ENCODE peak calls at places on chromosomes 2 and 18, in six cellular contexts. W, Y, I, U, K and Z are unnamed samples.

GRCh38 chr2:174286172-174286571 is 37.8 kb upstream of the OLA1 start:
- DNase-seq in K (no peak), I (no peak), U (no peak), W (no peak), Y (no peak), Z (no peak)

GRCh38 chr18:77590928-77591327 is 341.3 kb downstream of the GALR1 start:
- DNase-seq in Y (no peak), I (no peak), K (no peak), U (no peak), W (no peak), Z (no peak)

GRCh38 chr2:40820319-40820718 is 368.4 kb upstream of the SLC8A1 start:
- DNase-seq in U (no peak), W (no peak), K (no peak), I (no peak), Y (no peak), Z (no peak)

GRCh38 chr18:76323891-76324290 is 171.2 kb downstream of the ZNF516 start:
- DNase-seq in U (no peak), W (no peak), Y (no peak), I (no peak), K (no peak), Z (no peak)

GRCh38 chr2:224838335-224838734 is 122.2 kb upstream of the CCDC195 start:
- DNase-seq in I (no peak), K (no peak), W (peak), U (no peak), Y (no peak), Z (peak)

GRCh38 chr18:36711813-36712444 is 116.9 kb downstream of the TPGS2 start:
- DNase-seq in I (no peak), U (no peak), W (peak), K (no peak), Y (no peak), Z (peak)

GRCh38 chr2:226427538-226428307 is 371.9 kb downstream of the IRS1 start:
- DNase-seq in Y (no peak), K (peak), W (peak), I (no peak), U (no peak), Z (peak)

GRCh38 chr2:226738191-226738820 is 61.3 kb downstream of the IRS1 start:
- DNase-seq in I (no peak), W (no peak), K (no peak), U (peak), Y (no peak), Z (no peak)

GRCh38 chr2:99421469-99421868 is 68.3 kb downstream of the REV1 start:
- DNase-seq in K (no peak), Y (no peak), U (no peak), I (no peak), W (peak), Z (no peak)

GRCh38 chr2:216827073-216827725 is 32.7 kb downstream of the TNP1 start:
- DNase-seq in U (no peak), I (no peak), Y (no peak), W (no peak), K (no peak), Z (no peak)

GRCh38 chr2:240460781-240461431 is 25.4 kb downstream of the GPC1 start:
- DNase-seq in U (no peak), W (no peak), Y (no peak), I (no peak), K (no peak), Z (no peak)

GRCh38 chr2:9844036-9844483 is 786 bp downstream of the TAF1B start:
- DNase-seq in W (peak), U (peak), I (no peak), K (no peak), Y (no peak), Z (no peak)

GRCh38 chr18:32353257-32353656 is 117.4 kb downstream of the GAREM1 start:
- DNase-seq in K (no peak), U (no peak), W (no peak), Y (no peak), I (no peak), Z (no peak)

GRCh38 chr2:74740395-74741075 is 86.5 kb downstream of the SEMA4F start:
- DNase-seq in Y (no peak), I (no peak), K (peak), U (no peak), W (peak), Z (peak)

GRCh38 chr2:224347181-224348051 is 54.5 kb downstream of the FAM124B start:
- DNase-seq in K (no peak), I (no peak), W (no peak), U (no peak), Y (no peak), Z (no peak)

GRCh38 chr2:196987654-196988364 is 61.3 kb upstream of the PGAP1 start:
- DNase-seq in Y (no peak), K (peak), I (peak), U (peak), W (peak), Z (peak)

GRCh38 chr2:46315103-46315890 is 18.1 kb downstream of the EPAS1 start:
- DNase-seq in Y (no peak), K (peak), I (no peak), W (peak), U (no peak), Z (peak)

GRCh38 chr2:96264656-96265348 is 995 bp downstream of the TMEM127 start:
- DNase-seq in Y (peak), I (peak), K (no peak), W (peak), U (peak), Z (no peak)

GRCh38 chr2:231391981-231392380 is 3.5 kb upstream of the B3GNT7 start:
- DNase-seq in W (no peak), Y (no peak), I (no peak), K (no peak), U (no peak), Z (no peak)

GRCh38 chr2:53452957-53453748 is 314.5 kb upstream of the CHAC2 start:
- DNase-seq in U (no peak), W (no peak), I (peak), K (no peak), Y (no peak), Z (no peak)

GRCh38 chr18:5543854-5544389 is at the start of gene EPB41L3:
- DNase-seq in U (peak), K (no peak), W (peak), I (peak), Y (no peak), Z (no peak)

GRCh38 chr18:73528066-73528465 is 619.6 kb downstream of the FBXO15 start:
- DNase-seq in W (no peak), K (no peak), Y (no peak), U (no peak), I (no peak), Z (no peak)

GRCh38 chr18:9914584-9915290 is 921 bp downstream of the VAPA start:
- DNase-seq in W (peak), K (no peak), I (peak), Y (peak), U (peak), Z (no peak)

GRCh38 chr2:12008425-12009061 is 262.1 kb downstream of the LPIN1 start:
- DNase-seq in U (no peak), W (peak), K (no peak), I (no peak), Y (no peak), Z (no peak)

GRCh38 chr2:130728549-130729310 is at the start of gene GPR148:
- DNase-seq in U (no peak), W (no peak), K (no peak), I (no peak), Y (peak), Z (no peak)

GRCh38 chr2:241994556-241995213 is 125.2 kb downstream of the RTP5 start:
- DNase-seq in U (no peak), I (no peak), W (no peak), Y (no peak), K (no peak), Z (no peak)

GRCh38 chr18:25814841-25815458 is 275.5 kb downstream of the SS18 start:
- DNase-seq in Y (no peak), I (no peak), K (no peak), U (no peak), W (no peak), Z (no peak)

GRCh38 chr2:208222351-208222750 is 32.5 kb downstream of the IDH1 start:
- DNase-seq in K (no peak), Y (no peak), W (peak), U (no peak), I (no peak), Z (peak)

GRCh38 chr2:17538844-17539554 is 1.5 kb upstream of the VSNL1 start:
- DNase-seq in Y (no peak), W (peak), K (no peak), I (peak), U (peak), Z (no peak)

GRCh38 chr18:55489742-55490055 is 98.3 kb downstream of the TCF4 start:
- DNase-seq in K (no peak), Y (peak), U (no peak), I (no peak), W (no peak), Z (no peak)

GRCh38 chr18:33210575-33211189 is 229.8 kb downstream of the CCDC178 start:
- DNase-seq in W (peak), K (no peak), U (peak), I (peak), Y (no peak), Z (no peak)

GRCh38 chr2:86249843-86250402 is 50.7 kb downstream of the MRPL35 start:
- DNase-seq in U (no peak), W (peak), Y (no peak), I (no peak), K (no peak), Z (peak)

GRCh38 chr18:11981633-11982366 is 493 bp downstream of the IMPA2 start:
- DNase-seq in W (no peak), Y (peak), U (peak), I (peak), K (no peak), Z (no peak)

GRCh38 chr2:26637811-26638310 is 3.3 kb downstream of the CIB4 start:
- DNase-seq in I (no peak), Y (no peak), W (no peak), U (no peak), K (no peak), Z (no peak)

GRCh38 chr2:23594079-23594494 is 209.1 kb downstream of the KLHL29 start:
- DNase-seq in W (no peak), K (no peak), U (no peak), I (no peak), Y (no peak), Z (no peak)

GRCh38 chr2:150046211-150046610 is 441.3 kb downstream of the RND3 start:
- DNase-seq in U (no peak), W (peak), K (no peak), I (no peak), Y (no peak), Z (no peak)
- H3K4me3 ChIP-seq in U (no peak), W (no peak), K (no peak), I (no peak), Y (no peak), Z (peak)

DNA sequence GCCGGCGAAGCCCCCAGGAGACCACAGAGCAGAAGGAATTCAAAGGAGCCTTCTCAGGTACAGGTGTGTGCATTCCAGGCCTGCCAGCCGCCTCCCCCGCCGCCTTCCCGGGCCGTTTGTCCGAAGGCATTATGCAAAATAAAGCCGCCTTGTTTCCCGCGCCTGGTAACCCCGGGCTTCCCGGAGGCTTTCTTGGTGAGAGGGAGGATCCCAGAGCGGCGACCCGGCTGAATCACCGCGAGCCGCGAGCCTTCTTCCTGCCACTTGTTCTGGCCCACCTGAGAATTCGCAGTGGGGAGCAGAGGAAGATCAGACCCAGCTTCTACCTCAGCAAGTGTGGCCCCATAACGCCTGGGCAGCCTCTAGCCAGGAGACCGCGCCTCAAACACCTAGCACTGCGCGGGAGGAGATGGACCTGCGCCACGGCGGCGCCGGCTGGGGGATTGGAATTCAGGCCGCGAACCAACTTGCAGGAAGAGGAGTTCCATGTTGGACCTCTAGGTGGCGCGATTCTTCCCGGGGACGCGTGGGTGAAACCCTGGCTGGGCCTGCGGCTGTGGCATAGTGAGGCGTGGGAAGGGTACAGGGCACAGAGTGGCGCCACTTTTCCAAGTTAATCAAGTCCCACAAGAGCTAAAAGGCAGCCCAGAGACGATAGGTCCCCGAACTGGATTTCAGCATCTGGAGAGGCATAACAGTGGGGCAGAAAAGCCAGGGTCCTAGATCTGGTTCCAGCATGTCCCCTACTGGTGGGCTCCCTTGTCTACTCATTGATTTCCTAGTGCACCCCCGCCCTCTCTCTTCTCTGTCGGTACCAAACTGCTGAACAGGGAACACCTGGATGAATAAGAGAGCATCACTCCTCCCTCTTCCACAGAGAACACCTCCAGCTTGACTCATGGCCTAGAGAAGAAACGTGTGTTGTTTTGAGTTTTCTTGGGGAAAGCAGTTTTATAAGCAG is 101.6 kb downstream of the FOXI3 start:
- DNase-seq in Y (peak), I (peak), K (no peak), W (peak), U (peak), Z (no peak)
- H3K4me3 ChIP-seq in Y (peak), I (peak), K (peak), W (no peak), U (peak), Z (peak)

DNA sequence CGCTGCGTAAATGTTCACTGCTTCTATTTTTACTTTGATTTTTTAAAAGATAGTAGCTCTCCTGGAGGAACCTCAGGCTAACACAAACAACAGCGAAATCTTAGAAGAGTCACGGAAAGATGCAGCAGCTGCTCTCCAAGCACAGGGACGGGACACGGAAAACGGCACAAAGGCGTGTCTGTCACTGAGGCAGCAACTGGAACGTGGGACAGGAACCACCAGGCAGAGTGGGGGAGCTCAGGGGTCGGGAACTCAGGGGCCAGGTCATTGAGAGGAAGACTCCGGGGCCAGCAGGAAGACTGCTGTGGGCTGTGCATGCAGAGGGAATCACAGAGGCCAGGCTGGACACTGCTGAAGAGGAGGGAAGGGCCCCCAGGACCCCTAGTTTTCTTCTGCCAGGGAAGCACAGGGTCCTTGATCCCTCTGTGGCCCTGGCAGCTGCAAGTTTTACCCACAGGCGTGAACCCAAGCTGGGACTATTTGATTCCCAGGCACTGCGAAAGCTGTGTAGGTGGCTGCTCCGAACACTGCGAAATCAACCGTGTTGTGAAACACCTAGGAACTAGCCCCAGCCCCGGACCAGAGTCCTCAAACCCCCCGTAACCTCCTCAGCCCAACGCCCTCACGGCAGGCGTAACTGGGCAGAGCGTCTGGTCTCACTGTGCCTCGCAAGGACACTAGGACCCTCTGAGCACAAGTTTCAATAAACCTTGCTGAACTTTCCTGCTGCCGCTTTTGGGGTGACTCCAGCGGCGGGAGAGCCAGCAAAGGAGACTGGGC is 263.0 kb downstream of the EIPR1 start:
- DNase-seq in U (no peak), I (no peak), W (no peak), Y (no peak), K (no peak), Z (no peak)
- H3K4me3 ChIP-seq in U (no peak), I (no peak), W (no peak), Y (no peak), K (no peak), Z (no peak)

DNA sequence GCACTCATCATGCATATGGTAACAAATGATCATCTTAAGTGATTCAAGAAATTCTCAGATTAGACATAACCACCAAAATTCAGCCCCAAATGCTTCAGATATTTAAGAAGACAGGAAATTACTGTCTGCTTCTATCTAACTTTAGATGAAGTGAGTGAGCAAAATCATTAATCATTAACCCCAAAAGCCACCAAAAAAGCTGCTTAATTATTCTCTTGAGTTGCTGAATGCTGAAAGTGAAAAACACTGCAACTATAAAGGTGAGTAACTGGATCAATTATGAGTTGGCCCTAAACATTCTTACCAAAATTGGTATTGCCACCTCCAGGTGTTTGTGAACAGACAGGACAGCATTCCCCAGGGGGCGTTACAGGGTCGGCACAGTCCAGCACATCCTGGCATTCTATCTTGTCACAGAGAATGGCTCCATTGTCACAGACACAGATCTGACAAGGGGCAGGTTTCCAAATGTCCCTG is 69.6 kb downstream of the COL5A2 start:
- DNase-seq in Y (no peak), K (no peak), U (peak), W (no peak), I (no peak), Z (no peak)
- H3K4me3 ChIP-seq in Y (no peak), K (no peak), U (no peak), W (no peak), I (no peak), Z (no peak)

DNA sequence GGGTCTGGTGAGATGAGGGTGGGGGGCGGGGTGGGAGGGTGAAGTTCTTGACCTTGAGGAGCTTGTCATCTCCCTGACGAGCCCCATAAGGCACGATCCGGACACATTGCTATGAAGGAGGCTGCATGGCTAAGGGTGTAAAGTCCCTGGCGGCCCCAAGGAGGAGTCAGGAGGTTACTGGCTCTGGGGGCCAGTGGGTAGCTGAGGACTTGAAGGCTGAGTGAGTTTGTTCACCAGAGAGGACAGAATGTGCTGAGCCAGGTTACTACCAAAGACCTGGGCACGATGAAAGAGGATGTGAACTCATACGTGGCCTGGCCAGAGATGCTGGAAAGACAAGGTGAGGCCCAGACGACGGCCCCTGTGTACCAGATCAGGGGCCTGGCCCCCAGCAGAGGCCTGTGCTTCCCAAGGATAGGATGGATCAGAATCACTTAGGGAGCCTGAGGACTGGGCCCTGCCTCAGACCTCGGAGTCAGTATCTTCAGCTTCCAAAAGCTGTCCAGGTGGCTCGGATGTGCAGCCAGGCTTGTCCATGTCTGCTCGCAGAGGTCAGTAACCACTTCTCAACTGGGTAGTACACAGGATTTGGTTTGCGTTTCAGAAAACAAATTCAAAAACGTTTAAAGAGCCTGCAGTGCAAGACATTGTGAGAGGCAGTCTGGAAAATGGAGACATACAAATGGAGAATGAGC is 110.9 kb downstream of the RNF144A start:
- DNase-seq in I (no peak), W (no peak), U (no peak), K (no peak), Y (no peak), Z (no peak)
- H3K4me3 ChIP-seq in I (no peak), W (no peak), U (no peak), K (no peak), Y (no peak), Z (no peak)

GRCh38 chr2:238322001-238322411 is 1.7 kb downstream of the TRAF3IP1 start:
- DNase-seq in I (no peak), K (no peak), U (no peak), Y (no peak), W (no peak), Z (no peak)
- H3K4me3 ChIP-seq in I (no peak), K (no peak), U (peak), Y (no peak), W (no peak), Z (no peak)

DNA sequence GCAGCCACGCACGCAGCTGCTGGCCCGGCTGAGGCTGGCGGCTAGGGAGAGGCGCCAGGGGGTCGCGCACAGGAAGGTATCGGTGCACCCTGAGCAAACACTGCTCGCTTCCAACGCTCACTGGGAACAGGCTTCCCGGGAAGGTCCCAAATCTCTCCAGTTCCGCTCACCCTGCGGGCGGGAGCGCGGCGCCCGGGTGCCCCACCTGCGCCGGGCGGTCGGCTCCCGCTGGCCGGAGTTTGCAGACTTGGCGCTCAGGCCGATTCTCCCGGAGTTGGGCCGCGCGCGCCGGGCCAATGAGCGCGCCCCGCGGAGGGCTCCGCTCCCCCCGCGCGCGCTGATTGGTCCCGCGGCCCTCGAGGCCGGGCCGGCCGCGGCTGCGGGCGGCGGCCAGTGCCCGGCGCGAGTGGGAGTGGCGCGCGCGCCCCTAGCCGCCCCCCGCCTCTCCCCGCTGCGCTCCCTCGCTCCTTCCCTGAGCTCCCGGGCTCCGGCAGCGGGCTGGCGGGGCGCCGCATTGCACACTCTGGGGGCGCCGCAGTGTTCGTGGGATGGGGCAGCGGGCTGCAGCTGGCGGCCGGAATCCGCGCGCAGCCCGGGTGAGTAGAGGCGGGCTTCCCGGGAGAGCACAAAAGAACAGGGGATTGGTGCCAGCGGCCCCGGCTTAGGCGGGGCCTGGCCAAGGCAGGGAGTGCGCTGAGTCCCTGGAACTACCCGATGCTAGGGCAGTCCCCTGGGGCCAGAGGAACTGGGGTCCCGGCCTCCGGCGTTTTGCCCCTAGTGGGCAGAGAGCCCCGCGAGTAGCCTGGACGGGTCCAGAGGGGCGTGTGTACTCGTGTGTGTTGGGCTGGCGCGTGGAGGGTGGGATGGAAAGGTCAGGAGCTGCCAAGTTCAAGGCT is at the start of gene LYPD6:
- DNase-seq in Y (no peak), W (peak), K (peak), I (peak), U (peak), Z (peak)
- H3K4me3 ChIP-seq in Y (no peak), W (peak), K (peak), I (peak), U (peak), Z (peak)